ENCODE peak calls at places on chromosomes 2 and 18, in eight cellular contexts. X, O, L, Z, P, W, Y and V are unnamed samples.

GRCh38 chr2:241827394-241827793 is 18.4 kb downstream of the NEU4 start:
- DNase-seq in X (no peak), O (no peak), L (no peak), Z (no peak), P (no peak), W (no peak), Y (no peak), V (no peak)

GRCh38 chr2:88671786-88672427 is 19.6 kb upstream of the RPIA start:
- DNase-seq in X (peak; percentile 70), O (peak; percentile 65), L (no peak), Z (no peak), P (no peak), W (peak; percentile 71), Y (no peak), V (peak; percentile 79)

GRCh38 chr2:127655209-127656073 is 9.5 kb downstream of the GPR17 start:
- DNase-seq in X (no peak), O (peak; percentile 74), L (no peak), Z (peak; percentile 79), P (no peak), W (no peak), Y (peak; percentile 66), V (no peak)

GRCh38 chr2:176124358-176125214 is 2.1 kb downstream of the HOXD9 start:
- DNase-seq in X (no peak), O (no peak), L (no peak), Z (peak; percentile 60), P (no peak), W (no peak), Y (no peak), V (no peak)

GRCh38 chr2:229178117-229178516 is 93.0 kb downstream of the PID1 start:
- DNase-seq in X (no peak), O (no peak), L (no peak), Z (no peak), P (no peak), W (no peak), Y (no peak), V (no peak)

GRCh38 chr2:225100856-225101294 is 58.6 kb upstream of the DOCK10 start:
- DNase-seq in X (peak; percentile 98), O (no peak), L (no peak), Z (no peak), P (no peak), W (peak; percentile 96), Y (no peak), V (peak; percentile 97)

GRCh38 chr18:35695803-35696202 is 114.3 kb downstream of the GALNT1 start:
- DNase-seq in X (no peak), O (peak; percentile 56), L (no peak), Z (no peak), P (peak; percentile 80), W (no peak), Y (peak; percentile 69), V (no peak)

GRCh38 chr2:140416577-140416976 is 1636.4 kb upstream of the NXPH2 start:
- DNase-seq in X (no peak), O (no peak), L (no peak), Z (no peak), P (no peak), W (no peak), Y (no peak), V (no peak)

GRCh38 chr2:199485732-199486335 is 28.1 kb upstream of the SATB2 start:
- DNase-seq in X (peak; percentile 73), O (peak; percentile 82), L (peak; percentile 11), Z (no peak), P (peak; percentile 28), W (peak; percentile 54), Y (peak; percentile 33), V (peak; percentile 75)

GRCh38 chr18:26919656-26920055 is 54.1 kb upstream of the AQP4 start:
- DNase-seq in X (no peak), O (no peak), L (no peak), Z (no peak), P (no peak), W (no peak), Y (no peak), V (no peak)

GRCh38 chr2:65554765-65555561 is 122.6 kb upstream of the SPRED2 start:
- DNase-seq in X (peak; percentile 50), O (no peak), L (no peak), Z (no peak), P (no peak), W (peak; percentile 35), Y (no peak), V (peak; percentile 68)

GRCh38 chr2:3494984-3495666 is 24.2 kb downstream of the ADI1 start:
- DNase-seq in X (no peak), O (no peak), L (no peak), Z (no peak), P (no peak), W (no peak), Y (no peak), V (no peak)

GRCh38 chr2:174596994-174597346 is 634 bp downstream of the WIPF1 start:
- DNase-seq in X (no peak), O (no peak), L (no peak), Z (no peak), P (no peak), W (no peak), Y (no peak), V (no peak)

GRCh38 chr2:162155093-162155492 is 3.0 kb upstream of the GCG start:
- DNase-seq in X (no peak), O (no peak), L (no peak), Z (no peak), P (no peak), W (no peak), Y (no peak), V (no peak)

GRCh38 chr2:134482766-134483340 is 229.0 kb downstream of the MGAT5 start:
- DNase-seq in X (no peak), O (no peak), L (no peak), Z (no peak), P (no peak), W (no peak), Y (peak; percentile 11), V (no peak)

GRCh38 chr2:241111443-241111810 is 9.3 kb upstream of the MTERF4 start:
- DNase-seq in X (no peak), O (no peak), L (no peak), Z (peak; percentile 38), P (no peak), W (no peak), Y (no peak), V (no peak)

GRCh38 chr2:165435611-165436010 is 33.9 kb upstream of the CSRNP3 start:
- DNase-seq in X (no peak), O (peak; percentile 29), L (no peak), Z (no peak), P (no peak), W (no peak), Y (no peak), V (no peak)

GRCh38 chr2:121366040-121366439 is 81.0 kb upstream of the TFCP2L1 start:
- DNase-seq in X (no peak), O (peak; percentile 67), L (no peak), Z (no peak), P (no peak), W (no peak), Y (no peak), V (no peak)

GRCh38 chr2:113197347-113198047 is 23.7 kb downstream of the PSD4 start:
- DNase-seq in X (no peak), O (no peak), L (no peak), Z (no peak), P (no peak), W (no peak), Y (no peak), V (no peak)

GRCh38 chr2:144304127-144304665 is 215.7 kb downstream of the ZEB2 start:
- DNase-seq in X (no peak), O (no peak), L (no peak), Z (no peak), P (no peak), W (no peak), Y (no peak), V (no peak)

GRCh38 chr2:145595296-145595695 is 1075.4 kb upstream of the ZEB2 start:
- DNase-seq in X (peak; percentile 60), O (no peak), L (no peak), Z (no peak), P (no peak), W (peak; percentile 50), Y (no peak), V (peak; percentile 48)

GRCh38 chr2:101302016-101302415 is 6.5 kb downstream of the RNF149 start:
- DNase-seq in X (no peak), O (no peak), L (no peak), Z (no peak), P (no peak), W (no peak), Y (no peak), V (no peak)

GRCh38 chr18:28178720-28179119 is 1.8 kb upstream of the CDH2 start:
- DNase-seq in X (peak; percentile 80), O (no peak), L (no peak), Z (no peak), P (no peak), W (no peak), Y (no peak), V (peak; percentile 52)

GRCh38 chr2:102669401-102669800 is 50.0 kb downstream of the SLC9A2 start:
- DNase-seq in X (no peak), O (no peak), L (no peak), Z (no peak), P (no peak), W (no peak), Y (no peak), V (no peak)

GRCh38 chr2:237498341-237498740 is 11.3 kb downstream of the MLPH start:
- DNase-seq in X (no peak), O (no peak), L (no peak), Z (no peak), P (no peak), W (peak; percentile 87), Y (no peak), V (no peak)

GRCh38 chr2:30871980-30872789 is 64.9 kb upstream of the CAPN13 start:
- DNase-seq in X (no peak), O (no peak), L (no peak), Z (no peak), P (no peak), W (no peak), Y (no peak), V (no peak)